ENCODE peak calls at places on chromosome 13, in five cellular contexts. R, F, J, A and H are unnamed samples.

GRCh38 chr13:29849071-29849541 is 1.3 kb downstream of the UBL3 start:
- DNase-seq in R (no peak), F (no peak), J (peak; percentile 76), A (no peak), H (no peak)

GRCh38 chr13:35712907-35713685 is 236.6 kb upstream of the MAB21L1 start:
- DNase-seq in R (no peak), F (no peak), J (no peak), A (peak; percentile 43), H (peak; percentile 18)

GRCh38 chr13:37934339-37935191 is 65.0 kb upstream of the TRPC4 start:
- DNase-seq in R (no peak), F (no peak), J (no peak), A (no peak), H (no peak)

GRCh38 chr13:47109028-47109427 is 212.2 kb upstream of the HTR2A start:
- DNase-seq in R (no peak), F (no peak), J (no peak), A (no peak), H (no peak)

GRCh38 chr13:37361608-37362007 is 237.0 kb downstream of the POSTN start:
- DNase-seq in R (no peak), F (no peak), J (no peak), A (no peak), H (no peak)

GRCh38 chr13:86020350-86021002 is 221.3 kb upstream of the SLITRK6 start:
- DNase-seq in R (no peak), F (peak; percentile 94), J (no peak), A (peak; percentile 90), H (peak; percentile 15)

GRCh38 chr13:112643759-112644459 is 45.9 kb upstream of the ATP11A start:
- DNase-seq in R (no peak), F (no peak), J (no peak), A (no peak), H (no peak)

GRCh38 chr13:51534075-51534817 is 50.0 kb upstream of the WDFY2 start:
- DNase-seq in R (no peak), F (no peak), J (peak; percentile 63), A (no peak), H (peak; percentile 43)

GRCh38 chr13:48985751-48986150 is 10.0 kb downstream of the FNDC3A start:
- DNase-seq in R (no peak), F (no peak), J (no peak), A (no peak), H (no peak)

GRCh38 chr13:50574731-50575130 is 268.8 kb downstream of the DLEU7 start:
- DNase-seq in R (no peak), F (peak; percentile 88), J (no peak), A (peak; percentile 88), H (peak; percentile 52)

GRCh38 chr13:93745884-93746283 is 519.3 kb downstream of the GPC6 start:
- DNase-seq in R (no peak), F (no peak), J (no peak), A (no peak), H (peak; percentile 22)

GRCh38 chr13:33016414-33017409 is at the start of gene KL:
- DNase-seq in R (no peak), F (no peak), J (no peak), A (no peak), H (no peak)

GRCh38 chr13:20231839-20232555 is at the start of gene GJB6:
- DNase-seq in R (no peak), F (no peak), J (no peak), A (no peak), H (no peak)

GRCh38 chr13:21458457-21458815 is 667 bp downstream of the ZDHHC20 start:
- DNase-seq in R (peak; percentile 20), F (no peak), J (peak; percentile 22), A (no peak), H (peak; percentile 17)

GRCh38 chr13:51225034-51225433 is 2.8 kb downstream of the FAM124A start:
- DNase-seq in R (no peak), F (no peak), J (peak; percentile 78), A (no peak), H (no peak)

GRCh38 chr13:70630247-70630646 is 522.0 kb upstream of the KLHL1 start:
- DNase-seq in R (no peak), F (no peak), J (no peak), A (no peak), H (no peak)